ENCODE peak calls at places on chromosomes 7 and 10, in four cellular contexts. T is GM12865, M is nephron progenitor cell, S is upper lobe of left lung. B is an unnamed sample.

GRCh38 chr7:54944179-54944578 is 74.6 kb upstream of the EGFR start:
- DNase-seq in T (no peak), M (no peak), S (no peak), B (no peak)

GRCh38 chr7:99409192-99409572 is 413 bp downstream of the BUD31 start:
- DNase-seq in T (no peak), M (no peak), S (no peak), B (no peak)

GRCh38 chr10:61628875-61629513 is 33.7 kb upstream of the CABCOCO1 start:
- DNase-seq in T (no peak), M (no peak), S (no peak), B (no peak)

GRCh38 chr7:34756691-34757090 is 98.7 kb downstream of the NPSR1 start:
- DNase-seq in T (no peak), M (no peak), S (no peak), B (no peak)

GRCh38 chr7:94909023-94909466 is 1.7 kb downstream of the PPP1R9A start:
- DNase-seq in T (no peak), M (peak), S (no peak), B (no peak)

GRCh38 chr7:133871757-133872156 is 255.4 kb upstream of the LRGUK start:
- DNase-seq in T (no peak), M (no peak), S (no peak), B (no peak)

GRCh38 chr7:93758621-93759020 is 131.9 kb downstream of the TFPI2 start:
- DNase-seq in T (no peak), M (no peak), S (no peak), B (no peak)

GRCh38 chr7:6653101-6653995 is 16.2 kb downstream of the ZNF316 start:
- DNase-seq in T (no peak), M (no peak), S (peak), B (no peak)

GRCh38 chr10:267705-268104 is 132.4 kb downstream of the ZMYND11 start:
- DNase-seq in T (no peak), M (no peak), S (no peak), B (no peak)

GRCh38 chr10:118961401-118961800 is 68.1 kb upstream of the NANOS1 start:
- DNase-seq in T (no peak), M (no peak), S (no peak), B (no peak)

GRCh38 chr10:24133839-24134238 is 75.1 kb upstream of the KIAA1217 start:
- DNase-seq in T (no peak), M (no peak), S (no peak), B (no peak)

GRCh38 chr7:142459557-142459963 is 201.7 kb upstream of the PRSS58 start:
- DNase-seq in T (peak), M (peak), S (no peak), B (no peak)

GRCh38 chr10:132071667-132072066 is 5.9 kb downstream of the JAKMIP3 start:
- DNase-seq in T (no peak), M (no peak), S (no peak), B (no peak)

GRCh38 chr7:105487559-105488218 is 34.4 kb downstream of the PUS7 start:
- DNase-seq in T (peak), M (no peak), S (no peak), B (no peak)

GRCh38 chr7:2097492-2097891 is 135.3 kb downstream of the MAD1L1 start:
- DNase-seq in T (no peak), M (no peak), S (peak), B (no peak)

GRCh38 chr10:100621360-100622205 is 85.8 kb downstream of the HIF1AN start:
- DNase-seq in T (peak), M (no peak), S (peak), B (no peak)

GRCh38 chr7:46786221-46786951 is 795.5 kb downstream of the TNS3 start:
- DNase-seq in T (no peak), M (no peak), S (no peak), B (no peak)

GRCh38 chr7:20064181-20064970 is 152.8 kb downstream of the MACC1 start:
- DNase-seq in T (no peak), M (no peak), S (no peak), B (no peak)

GRCh38 chr7:151641587-151641986 is 121.9 kb upstream of the RHEB start:
- DNase-seq in T (no peak), M (no peak), S (no peak), B (no peak)

GRCh38 chr7:36286241-36286640 is 103.4 kb upstream of the ANLN start:
- DNase-seq in T (peak), M (no peak), S (no peak), B (no peak)

GRCh38 chr7:106138776-106139175 is 26.7 kb upstream of the SYPL1 start:
- DNase-seq in T (no peak), M (no peak), S (no peak), B (no peak)

GRCh38 chr7:44065431-44066110 is at the start of gene PGAM2:
- DNase-seq in T (no peak), M (no peak), S (no peak), B (no peak)

GRCh38 chr7:100895956-100896742 is 461 bp upstream of the ACHE start:
- DNase-seq in T (no peak), M (peak), S (peak), B (no peak)

GRCh38 chr10:63573068-63573697 is 52.0 kb downstream of the REEP3 start:
- DNase-seq in T (peak), M (no peak), S (no peak), B (no peak)

GRCh38 chr7:120272261-120272895 is 597 bp upstream of the KCND2 start:
- DNase-seq in T (peak), M (peak), S (no peak), B (no peak)

GRCh38 chr7:87599336-87599735 is 1.3 kb downstream of the ABCB1 start:
- DNase-seq in T (peak), M (no peak), S (no peak), B (no peak)

GRCh38 chr10:74419491-74420466 is 268.8 kb downstream of the ADK start:
- DNase-seq in T (peak), M (no peak), S (no peak), B (no peak)

GRCh38 chr7:116327135-116327534 is 116.8 kb downstream of the TES start:
- DNase-seq in T (no peak), M (no peak), S (no peak), B (no peak)

GRCh38 chr7:70374772-70375533 is 757.0 kb upstream of the GALNT17 start:
- DNase-seq in T (no peak), M (no peak), S (no peak), B (no peak)

GRCh38 chr10:29517352-29517923 is 117.3 kb downstream of the SVIL start:
- DNase-seq in T (peak), M (peak), S (no peak), B (no peak)

GRCh38 chr10:69874464-69874863 is 72.8 kb downstream of the COL13A1 start:
- DNase-seq in T (no peak), M (no peak), S (no peak), B (no peak)

GRCh38 chr7:129066290-129067131 is 11.6 kb upstream of the TNPO3 start:
- DNase-seq in T (no peak), M (peak), S (peak), B (no peak)

GRCh38 chr10:112383325-112383724 is 9.4 kb downstream of the ACSL5 start:
- DNase-seq in T (no peak), M (no peak), S (no peak), B (no peak)

GRCh38 chr10:123721441-123722049 is 55.4 kb downstream of the GPR26 start:
- DNase-seq in T (no peak), M (no peak), S (no peak), B (no peak)

GRCh38 chr7:83077328-83077727 is 85.4 kb downstream of the PCLO start:
- DNase-seq in T (no peak), M (no peak), S (no peak), B (no peak)

GRCh38 chr7:83072576-83073517 is 89.8 kb downstream of the PCLO start:
- DNase-seq in T (no peak), M (no peak), S (no peak), B (no peak)
- TF ChIP-seq CTCF in T (no peak), M (no peak), S (no peak), B (peak)

DNA sequence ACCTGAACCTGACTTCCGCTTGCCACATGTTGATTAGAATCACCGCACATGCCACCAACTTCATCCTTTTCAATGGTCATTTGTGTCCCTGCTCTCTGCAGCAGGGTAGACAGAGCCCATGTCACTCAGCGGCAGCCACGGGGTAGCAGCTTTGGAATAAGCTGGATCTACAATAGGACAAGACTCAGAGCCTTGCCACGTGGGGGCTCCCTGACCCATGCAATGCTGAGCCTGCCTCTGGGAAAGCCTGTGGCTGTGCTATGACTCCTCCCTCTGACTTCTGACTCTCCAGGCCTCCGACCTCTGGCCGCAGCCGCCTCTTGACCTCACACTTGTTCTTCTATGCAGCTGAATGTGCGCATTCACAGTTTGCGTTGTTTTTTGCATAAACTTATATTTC is 197.8 kb upstream of the MKI67 start:
- DNase-seq in T (peak), M (peak), S (no peak), B (no peak)
- TF ChIP-seq CTCF in T (peak), M (peak), S (no peak), B (peak)

GRCh38 chr7:92682324-92682723 is 92.1 kb upstream of the FAM133B start:
- DNase-seq in T (no peak), M (no peak), S (no peak), B (no peak)

GRCh38 chr7:92684274-92684673 is 94.1 kb upstream of the FAM133B start:
- DNase-seq in T (no peak), M (no peak), S (no peak), B (no peak)

GRCh38 chr7:92680458-92680857 is 90.3 kb upstream of the FAM133B start:
- DNase-seq in T (no peak), M (no peak), S (no peak), B (no peak)

GRCh38 chr7:92682767-92683539 is 92.8 kb upstream of the FAM133B start:
- DNase-seq in T (no peak), M (no peak), S (no peak), B (no peak)

GRCh38 chr7:92681633-92682032 is 91.4 kb upstream of the FAM133B start:
- DNase-seq in T (no peak), M (no peak), S (no peak), B (no peak)
- TF ChIP-seq CTCF in T (no peak), M (no peak), S (no peak), B (no peak)

DNA sequence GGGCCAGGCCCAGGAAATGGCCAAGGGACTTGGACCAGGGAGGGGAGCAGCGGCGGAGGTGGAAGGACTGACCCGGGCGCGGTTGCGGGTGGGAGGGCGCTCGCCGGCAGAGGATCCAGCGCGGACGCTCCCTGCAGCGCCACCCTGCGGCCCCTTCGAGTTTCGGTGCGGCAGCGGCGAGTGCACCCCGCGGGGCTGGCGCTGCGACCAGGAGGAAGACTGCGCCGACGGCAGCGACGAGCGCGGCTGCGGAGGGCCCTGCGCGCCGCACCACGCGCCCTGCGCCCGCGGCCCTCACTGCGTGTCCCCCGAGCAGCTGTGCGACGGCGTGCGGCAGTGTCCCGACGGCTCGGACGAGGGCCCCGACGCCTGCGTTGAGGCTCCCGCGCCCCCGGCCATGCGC is 16.8 kb upstream of the ZNF467 start:
- DNase-seq in T (no peak), M (peak), S (peak), B (no peak)
- TF ChIP-seq CTCF in T (peak), M (peak), S (peak), B (peak)

DNA sequence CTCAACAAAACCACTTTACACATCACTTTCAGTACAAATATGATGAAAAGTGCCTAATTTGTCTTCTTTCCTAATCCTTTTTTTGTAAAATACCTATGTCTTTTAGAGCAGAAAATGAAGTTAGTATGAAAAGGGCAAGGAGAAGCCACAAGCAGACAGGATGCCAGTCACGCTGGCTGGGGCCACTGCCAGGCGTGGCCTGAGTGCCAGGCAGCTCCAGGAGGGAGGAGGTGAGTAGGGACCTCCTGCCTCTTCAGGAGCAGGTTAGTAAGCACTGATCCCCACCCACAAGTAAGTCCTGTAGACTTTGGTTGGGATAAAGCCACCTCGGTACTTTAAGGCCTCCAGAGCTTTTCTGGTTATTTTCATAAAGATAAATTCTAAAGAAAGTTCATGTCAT is 432.0 kb downstream of the GRID1 start:
- DNase-seq in T (no peak), M (no peak), S (peak), B (no peak)
- TF ChIP-seq CTCF in T (no peak), M (no peak), S (no peak), B (no peak)

B was measured in type B pancreatic cell.